ENCODE peak calls at places on chromosomes 11 and 22, in seven cellular contexts. B is tibial artery, T is astrocyte of the cerebellum, X is mucosa of descending colon, Q is uterus, H is cardiac muscle cell, M is thoracic aorta. J is an unnamed sample.

GRCh38 chr11:10072841-10073240 is 221.2 kb downstream of the SBF2 start:
- DNase-seq in T (no peak), H (no peak), M (no peak), X (no peak), Q (no peak), B (no peak), J (no peak)

GRCh38 chr11:58060939-58061672 is 30.4 kb downstream of the OR6Q1 start:
- DNase-seq in X (no peak), H (peak; percentile 21), Q (no peak), T (no peak), B (no peak), M (no peak), J (no peak)

GRCh38 chr11:57543601-57544000 is 6.2 kb downstream of the SMTNL1 start:
- DNase-seq in H (no peak), B (no peak), Q (no peak), X (no peak), M (no peak), T (no peak), J (no peak)

GRCh38 chr11:14973621-14974020 is 1.5 kb upstream of the CALCA start:
- DNase-seq in B (no peak), Q (no peak), H (peak; percentile 36), X (no peak), T (no peak), M (no peak), J (no peak)

GRCh38 chr11:692824-693414 is 2.1 kb downstream of the DEAF1 start:
- DNase-seq in M (no peak), X (no peak), B (no peak), Q (no peak), H (no peak), T (no peak), J (no peak)

GRCh38 chr22:11253000-11253511 is 4274.9 kb upstream of the OR11H1 start:
- DNase-seq in H (no peak), B (no peak), M (no peak), T (no peak), Q (peak; percentile 6), X (no peak), J (no peak)

GRCh38 chr11:76769645-76770586 is 13.2 kb upstream of the TSKU start:
- DNase-seq in H (peak; percentile 32), B (no peak), X (peak; percentile 87), T (no peak), Q (no peak), M (no peak), J (no peak)

GRCh38 chr11:104934594-104934993 is 33.8 kb downstream of the CASP4 start:
- DNase-seq in Q (no peak), M (no peak), B (no peak), T (no peak), X (no peak), H (no peak), J (no peak)

GRCh38 chr11:2205214-2205770 is 33.7 kb upstream of the TH start:
- DNase-seq in Q (peak; percentile 5), X (no peak), B (peak; percentile 3), M (no peak), T (no peak), H (no peak), J (no peak)

GRCh38 chr11:1532606-1533341 is 39.3 kb downstream of the DUSP8 start:
- DNase-seq in Q (no peak), M (no peak), H (no peak), T (peak; percentile 76), X (no peak), B (no peak), J (no peak)

GRCh38 chr22:28882545-28882877 is 861 bp upstream of the ZNRF3 start:
- DNase-seq in H (peak; percentile 59), M (no peak), X (no peak), Q (no peak), B (peak; percentile 33), T (no peak), J (no peak)

GRCh38 chr11:36931167-36931566 is 333.1 kb upstream of the RAG2 start:
- DNase-seq in B (no peak), X (no peak), Q (no peak), T (no peak), H (no peak), M (no peak), J (no peak)

GRCh38 chr11:123457187-123457770 is 27.2 kb downstream of the GRAMD1B start:
- DNase-seq in H (peak; percentile 80), X (peak; percentile 29), M (no peak), B (peak; percentile 61), T (no peak), Q (no peak), J (no peak)

GRCh38 chr22:17401728-17402127 is 32.5 kb downstream of the CECR2 start:
- DNase-seq in M (no peak), H (no peak), X (no peak), Q (no peak), B (no peak), T (no peak), J (no peak)

GRCh38 chr22:19942071-19942885 is 660 bp upstream of the TXNRD2 start:
- DNase-seq in M (no peak), X (no peak), B (peak; percentile 73), H (peak; percentile 80), Q (peak; percentile 35), T (peak; percentile 55), J (no peak)

GRCh38 chr22:45503071-45503815 is 560 bp downstream of the FBLN1 start:
- DNase-seq in Q (no peak), T (no peak), X (no peak), H (no peak), B (no peak), M (no peak), J (no peak)

GRCh38 chr11:27124514-27125264 is 84.1 kb downstream of the BBOX1 start:
- DNase-seq in H (peak; percentile 59), M (no peak), T (no peak), B (no peak), X (no peak), Q (no peak), J (no peak)
- TF ChIP-seq CTCF in H (peak; percentile 39), M (no peak), T (no peak), B (peak; percentile 40), X (no peak), Q (peak; percentile 18), J (peak; percentile 5)

GRCh38 chr11:115616941-115617340 is 112.7 kb upstream of the CADM1 start:
- DNase-seq in X (peak; percentile 3), Q (peak; percentile 21), H (peak; percentile 53), B (no peak), T (peak; percentile 69), M (no peak), J (peak; percentile 25)

GRCh38 chr11:115611343-115611742 is 107.1 kb upstream of the CADM1 start:
- DNase-seq in T (no peak), B (no peak), Q (no peak), M (no peak), H (no peak), X (no peak), J (no peak)

GRCh38 chr11:115612331-115612730 is 108.1 kb upstream of the CADM1 start:
- DNase-seq in Q (no peak), T (peak; percentile 23), M (no peak), B (no peak), X (no peak), H (peak; percentile 37), J (no peak)

GRCh38 chr11:115613004-115613403 is 108.8 kb upstream of the CADM1 start:
- DNase-seq in M (no peak), H (no peak), T (no peak), B (no peak), X (no peak), Q (no peak), J (no peak)

DNA sequence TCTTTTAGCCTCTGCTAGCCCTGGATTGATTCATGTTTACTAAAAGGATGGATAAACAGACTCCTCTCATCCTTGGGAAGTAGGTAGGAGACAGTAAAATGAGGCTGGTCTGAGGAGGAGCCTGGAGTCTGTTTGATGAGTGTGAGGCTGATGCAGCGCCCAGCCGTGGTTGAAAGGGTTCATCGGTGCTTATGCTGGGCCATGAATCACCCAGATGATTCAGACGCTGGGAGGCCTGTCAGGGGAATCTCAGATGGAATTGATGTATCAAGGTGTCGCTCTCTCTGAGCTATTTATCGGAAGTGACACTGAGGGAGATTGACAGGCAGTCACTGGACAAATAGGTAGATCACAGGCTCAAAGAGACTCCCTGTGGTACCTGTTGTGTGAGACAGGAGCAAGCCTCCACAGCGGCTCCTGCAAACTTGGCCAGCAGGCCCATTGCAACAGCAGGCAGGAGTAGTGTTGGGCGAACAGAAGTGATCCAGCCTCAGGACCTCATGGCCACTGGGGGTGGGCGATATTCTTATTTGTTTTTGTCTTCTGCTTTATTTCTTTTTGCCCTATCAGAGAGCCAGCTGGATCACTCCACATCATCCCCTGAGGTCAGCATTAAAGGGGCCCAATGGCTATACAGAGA is 109.9 kb upstream of the CADM1 start:
- DNase-seq in T (no peak), M (no peak), H (peak; percentile 19), B (no peak), X (no peak), Q (no peak), J (peak; percentile 12)
- TF ChIP-seq CTCF in T (peak; percentile 23), M (no peak), H (peak; percentile 3), B (no peak), X (no peak), Q (no peak), J (no peak)

GRCh38 chr11:75527938-75528845 is 2.5 kb upstream of the GDPD5 start:
- DNase-seq in H (no peak), X (no peak), M (no peak), Q (no peak), T (no peak), B (no peak), J (no peak)

GRCh38 chr11:75525433-75526191 is at the start of gene GDPD5:
- DNase-seq in X (peak; percentile 80), B (peak; percentile 74), M (peak; percentile 43), Q (peak; percentile 84), T (peak; percentile 31), H (peak; percentile 86), J (no peak)

GRCh38 chr11:75527130-75527529 is 1.4 kb upstream of the GDPD5 start:
- DNase-seq in H (no peak), B (no peak), T (no peak), Q (no peak), X (no peak), M (no peak), J (no peak)

GRCh38 chr11:75524576-75525432 is 937 bp downstream of the GDPD5 start:
- DNase-seq in Q (no peak), T (no peak), B (no peak), H (peak; percentile 7), M (no peak), X (peak; percentile 39), J (no peak)

GRCh38 chr11:75526192-75526541 is 426 bp upstream of the GDPD5 start:
- DNase-seq in T (no peak), Q (no peak), H (no peak), X (no peak), B (no peak), M (no peak), J (no peak)
- TF ChIP-seq CTCF in T (no peak), Q (no peak), H (no peak), X (no peak), B (no peak), M (no peak), J (no peak)

DNA sequence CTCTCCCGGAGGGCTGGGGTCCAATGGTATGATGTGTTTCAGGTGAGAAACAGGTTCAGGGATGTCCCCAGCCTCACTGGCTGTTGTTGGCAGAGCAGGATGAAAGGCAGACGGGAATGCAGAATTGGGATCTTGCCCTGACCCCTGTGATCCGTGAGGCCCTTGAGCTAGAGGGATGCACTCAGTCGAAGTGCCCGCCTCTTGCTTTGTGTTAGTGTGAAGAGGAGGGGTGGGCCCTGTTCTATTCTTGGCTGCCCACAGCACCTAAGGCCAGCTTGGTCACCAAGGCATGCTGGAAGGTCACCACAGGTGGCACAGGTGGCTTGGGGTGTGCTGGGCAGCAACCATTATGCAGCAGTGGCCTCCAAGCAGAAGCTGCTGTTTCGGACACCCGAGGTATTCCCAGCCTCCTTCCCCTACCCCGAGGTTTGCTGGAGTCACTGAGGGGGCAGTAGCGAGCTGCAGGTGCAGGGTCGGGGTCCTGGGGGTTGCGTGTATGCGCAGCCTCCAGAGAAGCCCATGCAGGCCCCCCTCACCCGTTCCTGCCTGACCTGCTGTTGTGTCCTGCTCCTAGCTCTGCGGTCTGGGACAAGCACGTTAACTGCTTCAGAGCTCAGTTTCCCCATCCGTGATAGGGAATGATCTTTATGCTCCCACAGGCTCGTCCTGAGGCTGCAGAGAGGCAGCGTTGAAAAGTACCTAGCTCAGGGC is 12.9 kb downstream of the LRP5 start:
- DNase-seq in Q (no peak), M (no peak), X (no peak), T (no peak), B (no peak), H (no peak), J (no peak)
- TF ChIP-seq CTCF in Q (no peak), M (no peak), X (no peak), T (no peak), B (no peak), H (no peak), J (no peak)